ENCODE peak calls at places on chromosomes 4 and X, in six cellular contexts. One of them, this sample, is unnamed.

GRCh38 chrX:17744896-17745523 is 7.7 kb downstream of the SCML1 start:
- DNase-seq in amniotic epithelial cell: no peak
- DNase-seq in activated CD4-positive, alpha-beta T cell treated with anti-CD3 and anti-CD28 coated beads for 1 hour: no peak
- DNase-seq in T-helper 9 cell: no peak
- DNase-seq in NCI-H446: no peak
- DNase-seq in GM06990: no peak
- DNase-seq in this sample: no peak

GRCh38 chrX:40646489-40647306 is 663 bp downstream of the CXorf38 start:
- DNase-seq in amniotic epithelial cell: peak; percentile 17
- DNase-seq in activated CD4-positive, alpha-beta T cell treated with anti-CD3 and anti-CD28 coated beads for 1 hour: no peak
- DNase-seq in T-helper 9 cell: peak; percentile 25
- DNase-seq in NCI-H446: no peak
- DNase-seq in GM06990: peak; percentile 66
- DNase-seq in this sample: peak; percentile 21

GRCh38 chr4:120723986-120724385 is 198.5 kb downstream of the PRDM5 start:
- DNase-seq in amniotic epithelial cell: peak; percentile 40
- DNase-seq in activated CD4-positive, alpha-beta T cell treated with anti-CD3 and anti-CD28 coated beads for 1 hour: no peak
- DNase-seq in T-helper 9 cell: no peak
- DNase-seq in NCI-H446: no peak
- DNase-seq in GM06990: no peak
- DNase-seq in this sample: no peak

GRCh38 chr4:16136771-16137170 is 52.9 kb upstream of the PROM1 start:
- DNase-seq in amniotic epithelial cell: no peak
- DNase-seq in activated CD4-positive, alpha-beta T cell treated with anti-CD3 and anti-CD28 coated beads for 1 hour: no peak
- DNase-seq in T-helper 9 cell: no peak
- DNase-seq in NCI-H446: no peak
- DNase-seq in GM06990: no peak
- DNase-seq in this sample: no peak

GRCh38 chr4:90174622-90175023 is 47.4 kb downstream of the CCSER1 start:
- DNase-seq in amniotic epithelial cell: no peak
- DNase-seq in activated CD4-positive, alpha-beta T cell treated with anti-CD3 and anti-CD28 coated beads for 1 hour: no peak
- DNase-seq in T-helper 9 cell: no peak
- DNase-seq in NCI-H446: no peak
- DNase-seq in GM06990: no peak
- DNase-seq in this sample: no peak

GRCh38 chrX:41475611-41476241 is 28.6 kb downstream of the NYX start:
- DNase-seq in amniotic epithelial cell: no peak
- DNase-seq in activated CD4-positive, alpha-beta T cell treated with anti-CD3 and anti-CD28 coated beads for 1 hour: no peak
- DNase-seq in T-helper 9 cell: no peak
- DNase-seq in NCI-H446: no peak
- DNase-seq in GM06990: no peak
- DNase-seq in this sample: no peak

GRCh38 chrX:110188701-110189558 is 129.0 kb downstream of the AMMECR1 start:
- DNase-seq in amniotic epithelial cell: peak; percentile 49
- DNase-seq in activated CD4-positive, alpha-beta T cell treated with anti-CD3 and anti-CD28 coated beads for 1 hour: no peak
- DNase-seq in T-helper 9 cell: no peak
- DNase-seq in NCI-H446: no peak
- DNase-seq in GM06990: no peak
- DNase-seq in this sample: no peak

GRCh38 chr4:20253799-20254409 is 2.2 kb downstream of the SLIT2 start:
- DNase-seq in amniotic epithelial cell: peak; percentile 29
- DNase-seq in activated CD4-positive, alpha-beta T cell treated with anti-CD3 and anti-CD28 coated beads for 1 hour: no peak
- DNase-seq in T-helper 9 cell: no peak
- DNase-seq in NCI-H446: no peak
- DNase-seq in GM06990: peak; percentile 9
- DNase-seq in this sample: no peak

GRCh38 chrX:74207539-74207938 is 96.4 kb upstream of the ZCCHC13 start:
- DNase-seq in amniotic epithelial cell: no peak
- DNase-seq in activated CD4-positive, alpha-beta T cell treated with anti-CD3 and anti-CD28 coated beads for 1 hour: no peak
- DNase-seq in T-helper 9 cell: no peak
- DNase-seq in NCI-H446: no peak
- DNase-seq in GM06990: no peak
- DNase-seq in this sample: no peak

GRCh38 chr4:5701971-5702370 is 6.4 kb downstream of the EVC2 start:
- DNase-seq in amniotic epithelial cell: no peak
- DNase-seq in activated CD4-positive, alpha-beta T cell treated with anti-CD3 and anti-CD28 coated beads for 1 hour: no peak
- DNase-seq in T-helper 9 cell: no peak
- DNase-seq in NCI-H446: no peak
- DNase-seq in GM06990: no peak
- DNase-seq in this sample: no peak

GRCh38 chrX:119118780-119119395 is 8.7 kb downstream of the KIAA1210 start:
- DNase-seq in amniotic epithelial cell: peak; percentile 24
- DNase-seq in activated CD4-positive, alpha-beta T cell treated with anti-CD3 and anti-CD28 coated beads for 1 hour: peak; percentile 15
- DNase-seq in T-helper 9 cell: peak; percentile 30
- DNase-seq in NCI-H446: no peak
- DNase-seq in GM06990: peak; percentile 10
- DNase-seq in this sample: peak; percentile 25

GRCh38 chr4:41150401-41150800 is 63.9 kb downstream of the APBB2 start:
- DNase-seq in amniotic epithelial cell: no peak
- DNase-seq in activated CD4-positive, alpha-beta T cell treated with anti-CD3 and anti-CD28 coated beads for 1 hour: no peak
- DNase-seq in T-helper 9 cell: no peak
- DNase-seq in NCI-H446: no peak
- DNase-seq in GM06990: no peak
- DNase-seq in this sample: no peak

GRCh38 chrX:51608766-51609165 is 9.9 kb downstream of the CENPVL3 start:
- DNase-seq in amniotic epithelial cell: peak; percentile 19
- DNase-seq in activated CD4-positive, alpha-beta T cell treated with anti-CD3 and anti-CD28 coated beads for 1 hour: no peak
- DNase-seq in T-helper 9 cell: no peak
- DNase-seq in NCI-H446: no peak
- DNase-seq in GM06990: no peak
- DNase-seq in this sample: no peak

GRCh38 chr4:112650332-112650731 is 13.4 kb downstream of the LARP7 start:
- DNase-seq in amniotic epithelial cell: no peak
- DNase-seq in activated CD4-positive, alpha-beta T cell treated with anti-CD3 and anti-CD28 coated beads for 1 hour: no peak
- DNase-seq in T-helper 9 cell: no peak
- DNase-seq in NCI-H446: no peak
- DNase-seq in GM06990: no peak
- DNase-seq in this sample: no peak

GRCh38 chr4:148857973-148858534 is 415.8 kb upstream of the NR3C2 start:
- DNase-seq in amniotic epithelial cell: no peak
- DNase-seq in activated CD4-positive, alpha-beta T cell treated with anti-CD3 and anti-CD28 coated beads for 1 hour: no peak
- DNase-seq in T-helper 9 cell: no peak
- DNase-seq in NCI-H446: no peak
- DNase-seq in GM06990: no peak
- DNase-seq in this sample: no peak

GRCh38 chr4:148300877-148301276 is 141.3 kb downstream of the NR3C2 start:
- DNase-seq in amniotic epithelial cell: no peak
- DNase-seq in activated CD4-positive, alpha-beta T cell treated with anti-CD3 and anti-CD28 coated beads for 1 hour: no peak
- DNase-seq in T-helper 9 cell: no peak
- DNase-seq in NCI-H446: no peak
- DNase-seq in GM06990: no peak
- DNase-seq in this sample: no peak

GRCh38 chr4:173577963-173578362 is 47.9 kb upstream of the HAND2 start:
- DNase-seq in amniotic epithelial cell: no peak
- DNase-seq in activated CD4-positive, alpha-beta T cell treated with anti-CD3 and anti-CD28 coated beads for 1 hour: no peak
- DNase-seq in T-helper 9 cell: no peak
- DNase-seq in NCI-H446: no peak
- DNase-seq in GM06990: no peak
- DNase-seq in this sample: no peak

GRCh38 chr4:40399578-40399977 is 64.4 kb downstream of the CHRNA9 start:
- DNase-seq in amniotic epithelial cell: no peak
- DNase-seq in activated CD4-positive, alpha-beta T cell treated with anti-CD3 and anti-CD28 coated beads for 1 hour: no peak
- DNase-seq in T-helper 9 cell: no peak
- DNase-seq in NCI-H446: no peak
- DNase-seq in GM06990: no peak
- DNase-seq in this sample: no peak

GRCh38 chr4:19936471-19936870 is 315.2 kb upstream of the SLIT2 start:
- DNase-seq in amniotic epithelial cell: peak; percentile 90
- DNase-seq in activated CD4-positive, alpha-beta T cell treated with anti-CD3 and anti-CD28 coated beads for 1 hour: no peak
- DNase-seq in T-helper 9 cell: no peak
- DNase-seq in NCI-H446: no peak
- DNase-seq in GM06990: no peak
- DNase-seq in this sample: no peak

GRCh38 chr4:142846729-142847606 is 867 bp upstream of the INPP4B start:
- DNase-seq in amniotic epithelial cell: peak; percentile 11
- DNase-seq in activated CD4-positive, alpha-beta T cell treated with anti-CD3 and anti-CD28 coated beads for 1 hour: peak; percentile 65
- DNase-seq in T-helper 9 cell: peak; percentile 62
- DNase-seq in NCI-H446: peak; percentile 34
- DNase-seq in GM06990: peak; percentile 20
- DNase-seq in this sample: no peak

GRCh38 chrX:132480581-132481203 is 8.1 kb downstream of the MBNL3 start:
- DNase-seq in amniotic epithelial cell: peak; percentile 73
- DNase-seq in activated CD4-positive, alpha-beta T cell treated with anti-CD3 and anti-CD28 coated beads for 1 hour: no peak
- DNase-seq in T-helper 9 cell: peak; percentile 16
- DNase-seq in NCI-H446: no peak
- DNase-seq in GM06990: peak; percentile 48
- DNase-seq in this sample: peak; percentile 32

GRCh38 chr4:111813565-111814140 is 331.6 kb upstream of the FAM241A start:
- DNase-seq in amniotic epithelial cell: peak; percentile 40
- DNase-seq in activated CD4-positive, alpha-beta T cell treated with anti-CD3 and anti-CD28 coated beads for 1 hour: no peak
- DNase-seq in T-helper 9 cell: no peak
- DNase-seq in NCI-H446: no peak
- DNase-seq in GM06990: no peak
- DNase-seq in this sample: no peak

GRCh38 chr4:144304025-144304424 is 163.5 kb upstream of the GYPA start:
- DNase-seq in amniotic epithelial cell: no peak
- DNase-seq in activated CD4-positive, alpha-beta T cell treated with anti-CD3 and anti-CD28 coated beads for 1 hour: no peak
- DNase-seq in T-helper 9 cell: no peak
- DNase-seq in NCI-H446: no peak
- DNase-seq in GM06990: no peak
- DNase-seq in this sample: no peak

GRCh38 chr4:165872443-165873297 is at the start of gene TLL1:
- DNase-seq in amniotic epithelial cell: peak; percentile 11
- DNase-seq in activated CD4-positive, alpha-beta T cell treated with anti-CD3 and anti-CD28 coated beads for 1 hour: no peak
- DNase-seq in T-helper 9 cell: no peak
- DNase-seq in NCI-H446: no peak
- DNase-seq in GM06990: no peak
- DNase-seq in this sample: no peak

GRCh38 chr4:7911044-7911578 is 28.6 kb downstream of the AFAP1 start:
- DNase-seq in amniotic epithelial cell: peak; percentile 87
- DNase-seq in activated CD4-positive, alpha-beta T cell treated with anti-CD3 and anti-CD28 coated beads for 1 hour: no peak
- DNase-seq in T-helper 9 cell: no peak
- DNase-seq in NCI-H446: no peak
- DNase-seq in GM06990: no peak
- DNase-seq in this sample: no peak